ENCODE peak calls at places on chromosome 4, in five cellular contexts. Z is BE2C, M is endothelial cell, F is suprapubic skin, G is AG09309. Q is an unnamed sample.

GRCh38 chr4:112813790-112814189 is 176.8 kb downstream of the LARP7 start:
- DNase-seq in Z (no peak), M (no peak), F (no peak), G (peak; percentile 23), Q (peak; percentile 31)

GRCh38 chr4:182554736-182555135 is 311.5 kb downstream of the TENM3 start:
- DNase-seq in Z (no peak), M (no peak), F (no peak), G (peak; percentile 35), Q (no peak)

GRCh38 chr4:126526335-126526734 is 1106.4 kb upstream of the INTU start:
- DNase-seq in Z (no peak), M (no peak), F (no peak), G (no peak), Q (no peak)

GRCh38 chr4:173370130-173370476 is 651 bp upstream of the SAP30 start:
- DNase-seq in Z (peak; percentile 36), M (peak; percentile 40), F (peak; percentile 88), G (no peak), Q (no peak)

GRCh38 chr4:131638776-131639175 is 1510.3 kb upstream of the PCDH10 start:
- DNase-seq in Z (no peak), M (no peak), F (no peak), G (no peak), Q (no peak)

GRCh38 chr4:135277980-135278315 is 1076.4 kb upstream of the PABPC4L start:
- DNase-seq in Z (no peak), M (no peak), F (no peak), G (no peak), Q (no peak)

GRCh38 chr4:158805628-158806471 is 37.0 kb downstream of the FNIP2 start:
- DNase-seq in Z (peak; percentile 75), M (no peak), F (no peak), G (no peak), Q (no peak)

GRCh38 chr4:146132445-146132844 is 43.1 kb upstream of the LSM6 start:
- DNase-seq in Z (no peak), M (no peak), F (no peak), G (no peak), Q (no peak)

GRCh38 chr4:167234388-167234881 is at the start of gene SPOCK3:
- DNase-seq in Z (peak; percentile 83), M (peak; percentile 46), F (no peak), G (no peak), Q (peak; percentile 52)

GRCh38 chr4:38160487-38161207 is 200.4 kb downstream of the PTTG2 start:
- DNase-seq in Z (no peak), M (no peak), F (peak; percentile 77), G (peak; percentile 96), Q (peak; percentile 96)

GRCh38 chr4:17667253-17667652 is 52.8 kb downstream of the MED28 start:
- DNase-seq in Z (no peak), M (no peak), F (no peak), G (no peak), Q (no peak)

GRCh38 chr4:188941524-188942109 is 802.4 kb downstream of the TRIML1 start:
- DNase-seq in Z (no peak), M (no peak), F (no peak), G (peak; percentile 95), Q (no peak)

GRCh38 chr4:1683371-1683902 is 676 bp downstream of the FAM53A start:
- DNase-seq in Z (no peak), M (peak; percentile 28), F (no peak), G (peak; percentile 53), Q (peak; percentile 23)

GRCh38 chr4:181952478-181952877 is 290.7 kb upstream of the TENM3 start:
- DNase-seq in Z (peak; percentile 72), M (no peak), F (no peak), G (peak; percentile 72), Q (no peak)

GRCh38 chr4:108168213-108168671 is 490 bp downstream of the LEF1 start:
- DNase-seq in Z (no peak), M (no peak), F (no peak), G (no peak), Q (no peak)

GRCh38 chr4:156949373-156949814 is 22.2 kb downstream of the PDGFC start:
- DNase-seq in Z (no peak), M (no peak), F (no peak), G (no peak), Q (peak; percentile 79)

GRCh38 chr4:62517721-62518120 is 1317.6 kb downstream of the ADGRL3 start:
- DNase-seq in Z (no peak), M (no peak), F (no peak), G (no peak), Q (no peak)

GRCh38 chr4:8725071-8725841 is 132.7 kb downstream of the CPZ start:
- DNase-seq in Z (peak; percentile 58), M (no peak), F (peak; percentile 37), G (no peak), Q (peak; percentile 28)

GRCh38 chr4:177380730-177381287 is 61.4 kb downstream of the AGA start:
- DNase-seq in Z (peak; percentile 56), M (no peak), F (no peak), G (no peak), Q (no peak)

GRCh38 chr4:186029731-186030421 is 39.1 kb upstream of the TLR3 start:
- DNase-seq in Z (peak; percentile 78), M (no peak), F (peak; percentile 73), G (peak; percentile 10), Q (peak; percentile 86)

GRCh38 chr4:150849016-150849415 is 166.1 kb downstream of the LRBA start:
- DNase-seq in Z (no peak), M (no peak), F (no peak), G (no peak), Q (no peak)

GRCh38 chr4:8681391-8681790 is 88.8 kb downstream of the CPZ start:
- DNase-seq in Z (no peak), M (no peak), F (no peak), G (no peak), Q (no peak)

GRCh38 chr4:106245176-106245575 is 70.8 kb downstream of the TBCK start:
- DNase-seq in Z (no peak), M (no peak), F (no peak), G (no peak), Q (no peak)

GRCh38 chr4:125331116-125331515 is 16.4 kb downstream of the FAT4 start:
- DNase-seq in Z (no peak), M (no peak), F (no peak), G (no peak), Q (no peak)

GRCh38 chr4:95908806-95909205 is 68.9 kb downstream of the PDHA2 start:
- DNase-seq in Z (no peak), M (no peak), F (no peak), G (no peak), Q (no peak)

GRCh38 chr4:1869530-1870327 is 1.5 kb upstream of the NSD2 start:
- DNase-seq in Z (no peak), M (no peak), F (peak; percentile 75), G (no peak), Q (no peak)

GRCh38 chr4:26384380-26385057 is 63.7 kb downstream of the RBPJ start:
- DNase-seq in Z (no peak), M (no peak), F (no peak), G (no peak), Q (no peak)

GRCh38 chr4:98319021-98319420 is 57.8 kb downstream of the RAP1GDS1 start:
- DNase-seq in Z (no peak), M (no peak), F (no peak), G (no peak), Q (no peak)

GRCh38 chr4:185210102-185210981 is 944 bp downstream of the SNX25 start:
- DNase-seq in Z (peak; percentile 62), M (peak; percentile 62), F (peak; percentile 79), G (no peak), Q (peak; percentile 59)

GRCh38 chr4:33924239-33924638 is 2320.1 kb downstream of the ARAP2 start:
- DNase-seq in Z (peak; percentile 4), M (no peak), F (no peak), G (peak; percentile 39), Q (peak; percentile 30)

GRCh38 chr4:74374561-74375327 is 9.8 kb downstream of the EREG start:
- DNase-seq in Z (no peak), M (no peak), F (no peak), G (peak; percentile 80), Q (peak; percentile 83)

GRCh38 chr4:99586747-99587146 is 12.1 kb downstream of the MTTP start:
- DNase-seq in Z (no peak), M (no peak), F (no peak), G (no peak), Q (no peak)

GRCh38 chr4:39455486-39455885 is 3.2 kb downstream of the RPL9 start:
- DNase-seq in Z (no peak), M (no peak), F (no peak), G (no peak), Q (no peak)

GRCh38 chr4:145435646-145436045 is 46.0 kb upstream of the SMAD1 start:
- DNase-seq in Z (no peak), M (no peak), F (no peak), G (no peak), Q (no peak)

GRCh38 chr4:31104033-31104432 is 383.9 kb downstream of the PCDH7 start:
- DNase-seq in Z (no peak), M (no peak), F (no peak), G (no peak), Q (no peak)

GRCh38 chr4:28686618-28687017 is 1826.0 kb downstream of the STIM2 start:
- DNase-seq in Z (peak; percentile 80), M (peak; percentile 69), F (no peak), G (no peak), Q (peak; percentile 68)
- TF ChIP-seq CTCF in Z (peak; percentile 90), M (peak; percentile 54), F (no peak), G (peak; percentile 56), Q (peak; percentile 37)

GRCh38 chr4:127732623-127733199 is 2.5 kb downstream of the SLC25A31 start:
- DNase-seq in Z (no peak), M (no peak), F (no peak), G (peak; percentile 11), Q (peak; percentile 65)
- TF ChIP-seq CTCF in Z (peak; percentile 51), M (peak; percentile 34), F (peak; percentile 33), G (peak; percentile 48), Q (peak; percentile 60)

GRCh38 chr4:45453258-45453841 is 670.5 kb downstream of the GABRG1 start:
- DNase-seq in Z (peak; percentile 20), M (no peak), F (no peak), G (no peak), Q (peak; percentile 37)
- TF ChIP-seq CTCF in Z (peak; percentile 82), M (no peak), F (no peak), G (no peak), Q (peak; percentile 57)

GRCh38 chr4:10354225-10354624 is 103.0 kb downstream of the ZNF518B start:
- DNase-seq in Z (no peak), M (no peak), F (no peak), G (no peak), Q (peak; percentile 21)
- TF ChIP-seq CTCF in Z (no peak), M (no peak), F (no peak), G (no peak), Q (no peak)